ENCODE peak calls at places on chromosomes 16 and 17, in eight cellular contexts. N is HCT116, X is endothelial cell of umbilical vein, Y is SK-N-SH, E is K562, S is HepG2, I is H1, F is GM12878. Q is an unnamed sample.

GRCh38 chr17:15265131-15265530 is at the start of gene PMP22:
- DNase-seq in E (no peak), S (no peak), X (no peak), I (no peak), N (no peak), Y (no peak), F (no peak), Q (no peak)

GRCh38 chr17:35665662-35666061 is 65.8 kb upstream of the RASL10B start:
- DNase-seq in Y (no peak), E (no peak), N (no peak), S (no peak), I (no peak), X (no peak), F (no peak), Q (no peak)

GRCh38 chr16:31466381-31466841 is 5.5 kb upstream of the TGFB1I1 start:
- DNase-seq in Y (no peak), X (no peak), E (no peak), N (no peak), F (no peak), S (no peak), I (no peak), Q (no peak)

GRCh38 chr17:40311575-40311974 is 2.6 kb downstream of the RARA start:
- DNase-seq in N (no peak), E (no peak), F (no peak), Y (no peak), X (no peak), S (no peak), I (no peak), Q (no peak)

GRCh38 chr16:85535352-85536072 is 77.6 kb upstream of the GSE1 start:
- DNase-seq in Y (no peak), E (peak), S (peak), F (no peak), I (no peak), N (no peak), X (no peak), Q (no peak)

GRCh38 chr17:69763503-69763902 is 311.5 kb upstream of the KCNJ16 start:
- DNase-seq in F (no peak), N (no peak), E (no peak), I (no peak), X (peak), Y (no peak), S (no peak), Q (no peak)

GRCh38 chr17:42460371-42460770 is 1.7 kb downstream of the ATP6V0A1 start:
- DNase-seq in F (no peak), S (no peak), E (no peak), N (no peak), X (no peak), Y (no peak), I (no peak), Q (no peak)

GRCh38 chr17:61720016-61720795 is 129.2 kb upstream of the NACA2 start:
- DNase-seq in I (no peak), F (no peak), S (no peak), N (no peak), Y (no peak), X (no peak), E (no peak), Q (no peak)

GRCh38 chr17:19706791-19707727 is 9.3 kb downstream of the SLC47A2 start:
- DNase-seq in F (no peak), N (no peak), I (no peak), S (no peak), Y (no peak), X (no peak), E (no peak), Q (no peak)

GRCh38 chr16:84720180-84720579 is 20.4 kb downstream of the USP10 start:
- DNase-seq in X (peak), S (no peak), I (no peak), F (no peak), E (no peak), N (no peak), Y (peak), Q (no peak)

GRCh38 chr17:30930495-30930894 is 8.8 kb downstream of the ADAP2 start:
- DNase-seq in E (no peak), F (no peak), N (no peak), S (no peak), I (no peak), X (no peak), Y (no peak), Q (no peak)

GRCh38 chr16:11093578-11094074 is 149.3 kb downstream of the CLEC16A start:
- DNase-seq in X (no peak), I (no peak), S (no peak), Y (no peak), F (no peak), E (no peak), N (no peak), Q (no peak)

GRCh38 chr16:57810197-57811024 is 8.1 kb upstream of the KIFC3 start:
- DNase-seq in X (peak), E (peak), I (no peak), S (peak), F (peak), N (peak), Y (no peak), Q (no peak)

GRCh38 chr16:28282045-28282444 is 10.3 kb upstream of the SBK1 start:
- DNase-seq in S (no peak), Y (no peak), X (no peak), N (no peak), F (no peak), I (no peak), E (no peak), Q (no peak)

GRCh38 chr17:56185905-56186783 is 32.9 kb downstream of the ANKFN1 start:
- DNase-seq in F (no peak), S (no peak), Y (no peak), I (no peak), X (peak), N (no peak), E (no peak), Q (no peak)

GRCh38 chr16:50246299-50247122 is 19.8 kb upstream of the ADCY7 start:
- DNase-seq in S (no peak), E (no peak), Y (peak), I (no peak), N (no peak), F (no peak), X (no peak), Q (no peak)

GRCh38 chr16:77214411-77215138 is 15.4 kb downstream of the SYCE1L start:
- DNase-seq in S (no peak), N (no peak), F (no peak), X (no peak), Y (no peak), I (no peak), E (no peak), Q (no peak)

GRCh38 chr17:33968350-33969044 is 286.6 kb upstream of the CCL2 start:
- DNase-seq in N (no peak), I (no peak), Y (no peak), S (no peak), X (no peak), E (peak), F (peak), Q (no peak)

GRCh38 chr16:30805056-30805369 is 18.0 kb upstream of the ZNF629 start:
- DNase-seq in F (no peak), X (no peak), S (no peak), I (no peak), E (no peak), N (no peak), Y (no peak), Q (no peak)

GRCh38 chr16:50478773-50479149 is 69.4 kb upstream of the NKD1 start:
- DNase-seq in I (no peak), X (no peak), Y (no peak), N (no peak), F (no peak), E (no peak), S (no peak), Q (no peak)

GRCh38 chr16:2232094-2232990 is 3.9 kb upstream of the DNASE1L2 start:
- DNase-seq in S (no peak), I (no peak), X (no peak), E (no peak), N (no peak), Y (no peak), F (no peak), Q (no peak)

GRCh38 chr16:2231016-2231931 is 5.0 kb upstream of the DNASE1L2 start:
- DNase-seq in E (no peak), F (no peak), N (no peak), X (no peak), I (no peak), S (no peak), Y (no peak), Q (no peak)

GRCh38 chr16:2234813-2235170 is 1.5 kb upstream of the DNASE1L2 start:
- DNase-seq in E (no peak), X (no peak), F (no peak), S (no peak), N (no peak), Y (no peak), I (no peak), Q (no peak)

GRCh38 chr16:2233872-2234812 is 2.1 kb upstream of the DNASE1L2 start:
- DNase-seq in E (no peak), F (no peak), X (no peak), Y (no peak), S (no peak), N (no peak), I (no peak), Q (no peak)

GRCh38 chr16:2233046-2233775 is 3.0 kb upstream of the DNASE1L2 start:
- DNase-seq in Y (no peak), N (no peak), X (no peak), E (no peak), F (no peak), S (no peak), I (no peak), Q (no peak)
- H3K27ac ChIP-seq in Y (no peak), N (no peak), X (no peak), E (no peak), F (no peak), S (no peak), I (no peak), Q (no peak)

DNA sequence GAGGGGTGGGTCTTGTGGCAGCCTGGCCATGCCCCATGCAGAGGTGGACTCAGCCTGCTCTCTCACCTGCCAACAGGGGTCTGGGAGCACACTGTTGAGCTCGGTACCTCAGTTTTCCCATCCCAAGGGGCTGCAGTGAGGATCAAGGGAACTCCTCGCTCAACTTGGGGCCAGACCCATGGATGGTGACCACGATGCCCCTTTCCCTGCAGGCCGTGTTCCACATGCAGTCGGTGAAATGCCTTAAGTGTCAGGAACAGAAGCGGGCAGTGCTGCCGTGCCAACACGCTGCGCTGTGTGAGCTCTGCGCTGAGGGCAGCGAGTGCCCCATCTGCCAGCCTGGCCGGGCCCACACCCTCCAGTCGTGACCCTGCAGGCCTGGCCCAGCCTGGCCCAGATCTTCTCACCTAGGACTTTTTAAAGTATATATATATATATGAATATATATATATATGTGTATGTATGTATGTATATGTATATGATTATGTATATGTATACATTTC is 20.1 kb downstream of the UNC13D start:
- DNase-seq in E (no peak), Y (no peak), N (no peak), F (no peak), I (no peak), X (no peak), S (no peak), Q (no peak)
- TF ChIP-seq POLR2AphosphoS5 in E (no peak), Y (no peak), N (no peak), F (no peak), I (no peak), X (no peak), S (no peak), Q (no peak)

DNA sequence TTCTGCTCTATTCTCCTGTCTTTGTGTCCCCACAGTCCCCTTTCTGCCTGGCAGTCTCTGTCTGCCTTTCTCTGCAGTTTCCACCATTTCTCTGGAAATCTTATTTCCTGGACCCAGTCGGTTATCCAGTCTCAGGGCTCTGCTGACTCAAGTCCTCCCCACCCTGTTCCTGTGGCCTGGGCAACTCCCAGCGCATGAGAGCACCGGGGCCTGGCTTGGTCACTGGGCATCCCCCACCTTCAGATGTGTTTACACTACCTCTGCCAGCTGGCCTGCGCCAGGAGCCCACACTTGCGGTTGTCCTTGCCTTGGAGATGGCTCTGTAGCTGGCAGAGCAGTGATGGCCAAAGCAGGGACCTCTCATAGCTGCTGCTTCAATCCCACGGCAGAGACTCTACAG is 17.2 kb downstream of the GUCY2D start:
- DNase-seq in I (no peak), E (no peak), F (no peak), Y (no peak), S (no peak), N (no peak), X (no peak), Q (no peak)
- H3K9ac ChIP-seq in I (no peak), E (no peak), F (no peak), Y (no peak), S (no peak), N (peak), X (no peak), Q (no peak)

DNA sequence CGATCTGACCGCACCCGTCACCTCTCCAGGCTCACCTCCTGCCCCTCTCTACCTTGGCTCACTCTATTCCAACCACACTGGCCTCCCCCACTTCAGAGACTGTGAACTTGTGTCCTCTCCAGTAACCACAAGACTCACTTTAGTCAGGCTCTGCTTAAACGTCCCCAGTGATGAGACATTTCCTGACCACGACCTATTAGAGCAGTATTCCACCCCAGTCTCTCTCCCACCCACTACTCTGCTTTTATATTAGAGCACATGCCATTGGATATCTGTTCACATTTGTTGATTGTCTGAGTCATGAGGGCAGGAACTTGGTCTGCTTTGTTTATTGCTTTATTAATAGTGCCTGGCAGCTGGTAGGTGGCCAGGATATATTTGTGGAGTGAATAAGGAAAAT is 20.1 kb downstream of the COX11 start:
- DNase-seq in X (peak), Y (no peak), S (peak), N (peak), E (peak), F (no peak), I (no peak), Q (no peak)
- H3K27ac ChIP-seq in X (no peak), Y (peak), S (no peak), N (peak), E (no peak), F (no peak), I (no peak), Q (no peak)

Q was measured in SK-N-MC.